ENCODE peak calls at places on chromosomes 6 and 20, in eight cellular contexts. P is CD4-positive, alpha-beta T cell; D is body of pancreas; R is heart left ventricle; G is PC-9; N is upper lobe of right lung; X is CD4-positive, CD25-positive, alpha-beta regulatory T cell; F is HCT116. V is an unnamed sample. For H3K27me3, the result is how much of the 10 kb centered on the place peaks cover.

GRCh38 chr6:3176562-3177355 is 19.4 kb upstream of the TUBB2A start:
- DNase-seq in P (no peak), D (peak), R (no peak), G (peak), N (no peak), X (no peak), F (peak), V (no peak)

GRCh38 chr6:125888989-125889656 is 67.4 kb upstream of the HINT3 start:
- DNase-seq in P (no peak), D (peak), R (no peak), G (peak), N (no peak), X (no peak), F (peak), V (peak)

GRCh38 chr20:35093245-35093884 is 758 bp upstream of the TRPC4AP start:
- DNase-seq in P (no peak), D (no peak), R (no peak), G (peak), N (no peak), X (no peak), F (no peak), V (peak)

GRCh38 chr20:43379239-43379917 is 78.3 kb upstream of the SRSF6 start:
- DNase-seq in P (no peak), D (no peak), R (no peak), G (no peak), N (no peak), X (no peak), F (no peak), V (no peak)

GRCh38 chr6:16129623-16130243 is 847 bp downstream of the MYLIP start:
- DNase-seq in P (peak), D (peak), R (peak), G (no peak), N (peak), X (no peak), F (no peak), V (peak)

GRCh38 chr6:100512203-100512862 is 47.6 kb upstream of the SIM1 start:
- DNase-seq in P (no peak), D (no peak), R (no peak), G (no peak), N (no peak), X (no peak), F (no peak), V (no peak)

GRCh38 chr6:41497994-41498393 is 48.2 kb upstream of the FOXP4 start:
- DNase-seq in P (no peak), D (no peak), R (no peak), G (no peak), N (no peak), X (no peak), F (no peak), V (no peak)

GRCh38 chr20:7893019-7893730 is 47.1 kb downstream of the HAO1 start:
- DNase-seq in P (no peak), D (no peak), R (no peak), G (peak), N (no peak), X (no peak), F (no peak), V (no peak)

GRCh38 chr6:107333491-107333890 is 125.9 kb downstream of the PDSS2 start:
- DNase-seq in P (no peak), D (no peak), R (no peak), G (no peak), N (no peak), X (no peak), F (no peak), V (no peak)

GRCh38 chr6:150866147-150867073 is 908 bp downstream of the MTHFD1L start:
- DNase-seq in P (peak), D (peak), R (peak), G (peak), N (peak), X (peak), F (peak), V (peak)

GRCh38 chr20:46558511-46558959 is 8.1 kb upstream of the OCSTAMP start:
- DNase-seq in P (no peak), D (peak), R (no peak), G (peak), N (no peak), X (no peak), F (no peak), V (no peak)

GRCh38 chr6:138287144-138287955 is 69.1 kb upstream of the PBOV1 start:
- DNase-seq in P (peak), D (peak), R (no peak), G (peak), N (no peak), X (peak), F (peak), V (peak)

GRCh38 chr6:121857551-121857950 is 422.1 kb downstream of the GJA1 start:
- DNase-seq in P (no peak), D (no peak), R (no peak), G (no peak), N (no peak), X (no peak), F (no peak), V (no peak)

GRCh38 chr20:35601990-35602389 is 13.6 kb upstream of the SPAG4 start:
- DNase-seq in P (no peak), D (no peak), R (no peak), G (no peak), N (no peak), X (no peak), F (no peak), V (no peak)

GRCh38 chr20:41408986-41409385 is 42.4 kb upstream of the EMILIN3 start:
- DNase-seq in P (no peak), D (no peak), R (no peak), G (no peak), N (no peak), X (no peak), F (no peak), V (no peak)

GRCh38 chr20:483791-484644 is 21.7 kb upstream of the TBC1D20 start:
- DNase-seq in P (no peak), D (peak), R (peak), G (no peak), N (no peak), X (no peak), F (no peak), V (no peak)

GRCh38 chr6:43283514-43283901 is 14.6 kb upstream of the SLC22A7 start:
- DNase-seq in P (no peak), D (no peak), R (peak), G (no peak), N (no peak), X (no peak), F (no peak), V (no peak)

GRCh38 chr20:15653396-15654207 is 919.6 kb downstream of the KIF16B start:
- DNase-seq in P (no peak), D (no peak), R (no peak), G (no peak), N (no peak), X (no peak), F (no peak), V (no peak)

GRCh38 chr20:50247196-50248094 is 56.8 kb downstream of the CEBPB start:
- DNase-seq in P (no peak), D (no peak), R (no peak), G (no peak), N (no peak), X (no peak), F (no peak), V (no peak)

GRCh38 chr6:90078513-90079289 is 184.4 kb downstream of the GJA10 start:
- DNase-seq in P (no peak), D (no peak), R (no peak), G (no peak), N (no peak), X (no peak), F (no peak), V (peak)

GRCh38 chr20:9507544-9508239 is 6.7 kb upstream of the LAMP5 start:
- DNase-seq in P (no peak), D (no peak), R (no peak), G (no peak), N (no peak), X (no peak), F (no peak), V (no peak)

GRCh38 chr20:47951521-47951951 is 166.3 kb upstream of the SULF2 start:
- DNase-seq in P (no peak), D (no peak), R (no peak), G (peak), N (no peak), X (no peak), F (no peak), V (no peak)

GRCh38 chr6:74409447-74409846 is 713.4 kb downstream of the CD109 start:
- DNase-seq in P (no peak), D (no peak), R (no peak), G (no peak), N (no peak), X (no peak), F (peak), V (no peak)

GRCh38 chr6:156279306-156279969 is 497.7 kb upstream of the ARID1B start:
- DNase-seq in P (no peak), D (no peak), R (no peak), G (no peak), N (no peak), X (no peak), F (no peak), V (no peak)

GRCh38 chr6:167399051-167399387 is 74.1 kb downstream of the TTLL2 start:
- DNase-seq in P (no peak), D (no peak), R (no peak), G (no peak), N (peak), X (no peak), F (no peak), V (no peak)

GRCh38 chr20:9353916-9354276 is 160.5 kb upstream of the LAMP5 start:
- DNase-seq in P (no peak), D (no peak), R (no peak), G (no peak), N (no peak), X (no peak), F (no peak), V (no peak)

GRCh38 chr6:145670306-145670705 is 65.0 kb downstream of the EPM2A start:
- DNase-seq in P (no peak), D (no peak), R (no peak), G (no peak), N (no peak), X (no peak), F (no peak), V (no peak)

GRCh38 chr6:35181313-35181932 is 32.3 kb upstream of the SCUBE3 start:
- DNase-seq in P (no peak), D (no peak), R (no peak), G (peak), N (no peak), X (no peak), F (no peak), V (no peak)

GRCh38 chr6:10759312-10759839 is 11.8 kb downstream of the TMEM14B start:
- DNase-seq in P (no peak), D (no peak), R (no peak), G (peak), N (no peak), X (no peak), F (peak), V (no peak)

GRCh38 chr6:42142118-42142835 is at the start of gene C6orf132:
- DNase-seq in P (no peak), D (peak), R (no peak), G (peak), N (peak), X (no peak), F (no peak), V (no peak)

GRCh38 chr6:52253494-52253893 is 9.2 kb upstream of the IL17F start:
- DNase-seq in P (no peak), D (peak), R (no peak), G (no peak), N (no peak), X (no peak), F (no peak), V (no peak)

GRCh38 chr20:64229537-64230061 is 25.9 kb upstream of the PCMTD2 start:
- DNase-seq in P (no peak), D (no peak), R (peak), G (no peak), N (no peak), X (no peak), F (no peak), V (no peak)

GRCh38 chr20:46963758-46964181 is 69.1 kb downstream of the EYA2 start:
- DNase-seq in P (no peak), D (no peak), R (no peak), G (peak), N (no peak), X (no peak), F (no peak), V (no peak)

GRCh38 chr20:24960861-24961260 is 11.8 kb downstream of the CST7 start:
- DNase-seq in P (no peak), D (no peak), R (no peak), G (no peak), N (no peak), X (no peak), F (no peak), V (no peak)

GRCh38 chr20:24960302-24960801 is 11.3 kb downstream of the CST7 start:
- DNase-seq in P (peak), D (no peak), R (no peak), G (no peak), N (no peak), X (no peak), F (no peak), V (no peak)

GRCh38 chr20:24958506-24959385 is 9.7 kb downstream of the CST7 start:
- DNase-seq in P (peak), D (no peak), R (no peak), G (no peak), N (no peak), X (no peak), F (no peak), V (no peak)

GRCh38 chr20:24961384-24962181 is 12.5 kb downstream of the CST7 start:
- DNase-seq in P (peak), D (no peak), R (no peak), G (no peak), N (no peak), X (no peak), F (no peak), V (no peak)

GRCh38 chr20:24959591-24960301 is 10.7 kb downstream of the CST7 start:
- DNase-seq in P (peak), D (no peak), R (no peak), G (no peak), N (no peak), X (no peak), F (no peak), V (no peak)
- H3K27ac ChIP-seq in P (peak), D (no peak), R (no peak), G (no peak), N (no peak), X (peak), F (no peak), V (peak)

DNA sequence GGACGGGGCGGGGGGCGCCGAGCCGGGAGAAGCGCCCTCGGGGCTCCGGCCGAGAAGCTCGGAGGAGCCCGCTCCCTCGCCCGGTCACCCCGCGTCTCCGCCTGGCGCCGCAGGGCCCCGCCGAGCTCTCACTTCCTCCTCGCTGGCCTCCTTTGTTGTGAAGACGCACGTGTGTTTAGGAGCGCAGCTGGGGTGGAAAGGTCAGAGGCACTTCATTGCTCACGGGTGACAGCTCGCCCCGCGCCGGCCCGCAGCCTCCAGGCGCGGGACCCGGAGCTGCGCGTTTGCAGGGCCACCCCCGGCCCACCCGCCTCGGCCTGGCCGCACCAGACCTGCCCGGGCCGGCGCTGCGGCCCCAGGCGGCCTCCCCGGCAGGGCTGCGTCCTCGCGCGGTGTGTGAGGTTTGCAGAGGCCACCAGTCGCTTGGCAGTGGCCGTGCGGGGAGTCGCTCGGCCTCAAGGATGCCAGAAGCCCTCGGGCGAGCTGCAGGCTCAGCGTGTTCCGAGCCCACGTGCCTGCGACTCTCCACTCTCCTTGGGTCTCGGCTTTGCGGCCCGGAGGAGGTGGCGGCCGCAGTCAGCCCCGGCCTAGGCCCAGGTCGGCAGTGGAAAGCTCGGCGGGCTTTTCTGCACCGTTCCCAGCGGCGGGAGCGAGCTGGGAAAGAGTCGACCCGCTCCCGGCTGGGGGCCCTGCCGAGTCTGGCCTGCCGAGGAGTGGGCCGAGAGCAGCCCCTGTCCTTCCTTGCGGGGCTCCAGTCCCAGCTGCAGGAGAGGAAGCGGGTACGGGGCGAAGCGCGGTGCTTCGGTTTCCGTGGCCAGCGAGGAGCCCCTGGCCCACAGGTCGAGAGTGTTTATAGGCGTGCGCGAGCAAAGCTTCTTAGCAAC is 5.3 kb downstream of the FOXC1 start:
- DNase-seq in P (no peak), D (no peak), R (no peak), G (no peak), N (no peak), X (no peak), F (no peak), V (peak)
- H3K27me3 ChIP-seq in P (half or more), D (under half), R (under half), G (under half), N (half or more), X (under half), F (under half), V (under half)

DNA sequence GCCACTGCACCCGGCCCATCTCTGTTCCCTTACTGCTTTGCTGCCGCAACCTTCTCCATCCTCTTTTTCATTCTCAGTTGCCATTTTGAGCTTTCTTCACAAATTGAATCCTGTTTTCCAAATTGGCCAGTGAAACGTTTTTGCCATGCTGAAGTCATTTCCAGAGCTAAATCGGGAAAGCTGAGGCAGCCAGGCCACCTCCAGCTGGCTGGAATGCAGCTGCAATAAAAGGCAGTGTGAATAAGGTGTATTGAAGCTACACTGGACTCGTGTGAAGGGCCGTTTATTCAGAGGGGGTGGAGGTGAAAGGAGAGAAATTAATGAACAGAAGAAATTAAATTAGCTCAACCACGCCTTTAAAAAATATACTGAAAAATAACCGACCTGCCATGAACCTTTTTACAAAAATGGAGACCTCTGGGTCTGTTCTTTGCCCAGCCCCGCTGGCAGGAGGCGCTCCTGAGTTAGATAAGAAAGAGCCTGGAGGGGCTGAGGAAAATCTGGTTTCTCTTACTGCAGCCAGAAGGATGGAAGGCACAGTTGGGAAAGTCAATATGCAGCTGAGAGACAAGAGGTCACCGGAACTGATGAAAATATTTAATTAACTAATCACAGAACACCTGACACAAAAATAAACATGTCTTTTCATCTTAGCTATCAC is 283.9 kb downstream of the FOXC1 start:
- DNase-seq in P (no peak), D (no peak), R (no peak), G (no peak), N (no peak), X (no peak), F (no peak), V (no peak)
- H3K27ac ChIP-seq in P (no peak), D (no peak), R (no peak), G (no peak), N (no peak), X (no peak), F (no peak), V (no peak)

GRCh38 chr6:12957321-12958051 is 240.9 kb downstream of the PHACTR1 start:
- DNase-seq in P (peak), D (peak), R (peak), G (no peak), N (peak), X (no peak), F (no peak), V (peak)

GRCh38 chr6:12955996-12956395 is 239.4 kb downstream of the PHACTR1 start:
- DNase-seq in P (no peak), D (no peak), R (no peak), G (no peak), N (no peak), X (no peak), F (no peak), V (no peak)

GRCh38 chr6:12961761-12962160 is 245.2 kb downstream of the PHACTR1 start:
- DNase-seq in P (no peak), D (no peak), R (no peak), G (no peak), N (no peak), X (no peak), F (no peak), V (no peak)

GRCh38 chr6:12956991-12957320 is 240.4 kb downstream of the PHACTR1 start:
- DNase-seq in P (no peak), D (no peak), R (no peak), G (no peak), N (no peak), X (no peak), F (no peak), V (no peak)

DNA sequence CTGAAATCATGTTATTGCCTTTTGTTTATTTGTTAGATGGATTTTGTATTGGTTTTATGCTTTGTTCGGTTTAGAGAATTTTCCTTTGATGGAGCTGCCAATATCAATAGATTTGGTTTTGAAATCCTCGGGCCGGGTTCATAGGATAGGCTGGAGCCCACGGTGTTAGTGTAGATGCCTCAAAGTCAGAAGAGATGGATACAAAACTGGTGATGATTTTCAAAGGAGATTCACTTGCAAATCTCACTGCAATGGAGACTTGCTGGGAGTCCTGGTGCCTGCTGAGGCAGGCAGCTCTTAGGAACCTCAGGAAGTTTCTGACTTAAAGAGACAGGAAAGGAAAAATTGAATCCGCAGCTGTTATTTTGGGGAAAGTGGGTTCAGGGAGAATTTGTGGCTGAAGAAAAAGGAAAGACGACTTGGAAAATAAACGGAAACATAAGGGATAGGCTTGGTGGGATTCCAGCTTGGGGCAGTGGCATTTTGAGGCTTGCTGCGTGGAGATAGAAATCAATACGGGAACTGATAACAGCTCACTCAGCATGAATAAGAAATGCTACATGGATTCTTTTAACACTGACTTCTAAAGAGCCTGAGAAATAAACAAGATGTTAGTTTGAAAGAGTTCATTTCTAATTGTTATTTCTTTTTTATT is 241.6 kb downstream of the PHACTR1 start:
- DNase-seq in P (no peak), D (peak), R (no peak), G (no peak), N (no peak), X (no peak), F (no peak), V (no peak)
- H3K27me3 ChIP-seq in P (under half), D (under half), R (under half), G (half or more), N (under half), X (under half), F (half or more), V (under half)

GRCh38 chr6:143676437-143677045 is 1.2 kb upstream of the PHACTR2 start:
- DNase-seq in P (no peak), D (no peak), R (no peak), G (peak), N (no peak), X (no peak), F (no peak), V (no peak)
- H3K27ac ChIP-seq in P (no peak), D (peak), R (peak), G (peak), N (peak), X (no peak), F (no peak), V (no peak)

GRCh38 chr6:5084787-5085637 is at the start of gene PPP1R3G:
- DNase-seq in P (no peak), D (peak), R (peak), G (no peak), N (peak), X (no peak), F (no peak), V (no peak)
- H3K27me3 ChIP-seq in P (half or more), D (under half), R (under half), G (under half), N (under half), X (under half), F (under half), V (under half)

V was measured in CD4-positive, alpha-beta memory T cell.